ENCODE peak calls at places on chromosomes 3 and 15, in six cellular contexts. O, F, H, E, G and M are unnamed samples.

GRCh38 chr3:57048052-57048671 is 12.3 kb upstream of the SPATA12 start:
- DNase-seq in O (peak), F (peak), H (peak), E (no peak), G (peak), M (peak)

GRCh38 chr3:123034996-123035395 is 7.4 kb upstream of the SEMA5B start:
- DNase-seq in O (no peak), F (no peak), H (no peak), E (no peak), G (no peak), M (no peak)

GRCh38 chr3:159711560-159712333 is 276.9 kb upstream of the IL12A start:
- DNase-seq in O (peak), F (peak), H (peak), E (peak), G (peak), M (peak)

GRCh38 chr3:193869221-193870201 is 266.4 kb upstream of the HES1 start:
- DNase-seq in O (no peak), F (peak), H (peak), E (peak), G (peak), M (peak)

GRCh38 chr15:86929461-86929860 is 849.8 kb downstream of the AGBL1 start:
- DNase-seq in O (no peak), F (no peak), H (no peak), E (no peak), G (no peak), M (no peak)

GRCh38 chr3:128486692-128487537 is 6.1 kb downstream of the GATA2 start:
- DNase-seq in O (peak), F (peak), H (no peak), E (no peak), G (no peak), M (no peak)

GRCh38 chr3:105093853-105094252 is 272.9 kb upstream of the ALCAM start:
- DNase-seq in O (no peak), F (no peak), H (no peak), E (no peak), G (no peak), M (no peak)

GRCh38 chr3:4030567-4030966 is 231.3 kb downstream of the LRRN1 start:
- DNase-seq in O (no peak), F (no peak), H (no peak), E (no peak), G (no peak), M (no peak)

GRCh38 chr3:56484096-56484495 is 15.8 kb upstream of the ERC2 start:
- DNase-seq in O (no peak), F (no peak), H (no peak), E (no peak), G (no peak), M (no peak)

GRCh38 chr3:87780808-87781207 is 278.0 kb downstream of the CGGBP1 start:
- DNase-seq in O (no peak), F (no peak), H (no peak), E (no peak), G (no peak), M (no peak)

GRCh38 chr15:93028632-93029612 is 60.1 kb downstream of the RGMA start:
- DNase-seq in O (peak), F (peak), H (peak), E (peak), G (peak), M (peak)

GRCh38 chr15:48177383-48177874 is 666 bp downstream of the MYEF2 start:
- DNase-seq in O (no peak), F (peak), H (peak), E (peak), G (no peak), M (peak)

GRCh38 chr3:34002569-34003100 is 204.2 kb downstream of the PDCD6IP start:
- DNase-seq in O (no peak), F (no peak), H (no peak), E (no peak), G (no peak), M (no peak)

GRCh38 chr3:107668398-107668797 is 145.6 kb downstream of the BBX start:
- DNase-seq in O (no peak), F (no peak), H (no peak), E (no peak), G (no peak), M (no peak)
- H3K4me3 ChIP-seq in O (no peak), F (no peak), H (no peak), E (no peak), G (no peak), M (no peak)

GRCh38 chr3:195891431-195892104 is 16.8 kb downstream of the TNK2 start:
- DNase-seq in O (no peak), F (no peak), H (no peak), E (no peak), G (no peak), M (no peak)
- H3K4me3 ChIP-seq in O (no peak), F (peak), H (no peak), E (no peak), G (no peak), M (peak)

GRCh38 chr3:37320276-37320675 is 145.9 kb upstream of the LRRFIP2 start:
- DNase-seq in O (no peak), F (no peak), H (no peak), E (no peak), G (no peak), M (no peak)

GRCh38 chr3:37319784-37320183 is 145.4 kb upstream of the LRRFIP2 start:
- DNase-seq in O (no peak), F (no peak), H (no peak), E (no peak), G (no peak), M (no peak)

GRCh38 chr3:37321260-37321852 is 147.0 kb upstream of the LRRFIP2 start:
- DNase-seq in O (no peak), F (peak), H (peak), E (no peak), G (no peak), M (no peak)

GRCh38 chr3:37324752-37325407 is 150.5 kb upstream of the LRRFIP2 start:
- DNase-seq in O (no peak), F (peak), H (peak), E (no peak), G (no peak), M (no peak)

GRCh38 chr3:37321863-37322262 is 147.5 kb upstream of the LRRFIP2 start:
- DNase-seq in O (no peak), F (no peak), H (no peak), E (no peak), G (no peak), M (no peak)
- H3K4me3 ChIP-seq in O (no peak), F (no peak), H (no peak), E (no peak), G (no peak), M (no peak)

GRCh38 chr3:149369991-149370866 is 7.2 kb downstream of the TM4SF1 start:
- DNase-seq in O (no peak), F (peak), H (no peak), E (no peak), G (no peak), M (no peak)
- H3K4me3 ChIP-seq in O (no peak), F (no peak), H (no peak), E (no peak), G (peak), M (no peak)

DNA sequence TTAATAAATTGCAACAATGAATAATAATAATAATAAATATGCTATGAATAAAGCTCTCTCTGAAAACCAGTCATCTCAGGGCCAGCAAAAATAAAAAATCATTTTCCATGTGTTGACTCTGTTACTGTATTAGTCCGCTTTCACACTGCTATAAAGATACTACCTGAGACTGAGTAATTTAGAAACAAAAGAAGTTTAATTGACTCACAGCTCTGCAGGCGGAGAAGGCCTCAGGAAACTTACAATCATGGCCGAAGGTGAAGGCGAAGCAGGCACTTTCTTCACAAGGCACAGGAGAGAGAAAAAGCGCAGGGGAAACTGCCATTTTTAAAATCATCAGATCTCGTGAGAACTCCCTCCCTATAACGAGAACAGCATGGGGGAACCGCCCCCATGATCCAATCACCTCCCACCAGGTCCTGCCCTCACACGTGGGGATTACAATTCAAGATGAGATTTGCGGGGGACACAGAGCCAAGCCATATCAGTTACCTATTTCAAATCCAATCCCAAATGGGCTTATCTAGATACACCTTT is 224.1 kb downstream of the IGSF11 start:
- DNase-seq in O (no peak), F (no peak), H (no peak), E (no peak), G (no peak), M (no peak)
- H3K4me3 ChIP-seq in O (no peak), F (no peak), H (no peak), E (no peak), G (no peak), M (no peak)